ENCODE peak calls at places on chromosomes 4 and X, in five cellular contexts. One of them, this sample, is unnamed.

GRCh38 chr4:77481856-77482255 is 123.8 kb upstream of the CXCL13 start:
- DNase-seq in IMR-90: no peak
- DNase-seq in H1: no peak
- DNase-seq in mesendoderm: no peak
- DNase-seq in mesenchymal stem cell: no peak
- DNase-seq in this sample: no peak

GRCh38 chr4:7383251-7383650 is 51.5 kb downstream of the PSAPL1 start:
- DNase-seq in IMR-90: no peak
- DNase-seq in H1: no peak
- DNase-seq in mesendoderm: no peak
- DNase-seq in mesenchymal stem cell: no peak
- DNase-seq in this sample: no peak

GRCh38 chrX:2360731-2361130 is 140.0 kb downstream of the DHRSX start:
- DNase-seq in IMR-90: no peak
- DNase-seq in H1: no peak
- DNase-seq in mesendoderm: peak; percentile 74
- DNase-seq in mesenchymal stem cell: no peak
- DNase-seq in this sample: no peak

GRCh38 chr4:86482851-86483490 is 111.1 kb upstream of the PTPN13 start:
- DNase-seq in IMR-90: no peak
- DNase-seq in H1: peak; percentile 60
- DNase-seq in mesendoderm: peak; percentile 96
- DNase-seq in mesenchymal stem cell: peak; percentile 41
- DNase-seq in this sample: peak; percentile 88

GRCh38 chr4:84158670-84159069 is 340.4 kb downstream of the NKX6-1 start:
- DNase-seq in IMR-90: no peak
- DNase-seq in H1: no peak
- DNase-seq in mesendoderm: no peak
- DNase-seq in mesenchymal stem cell: no peak
- DNase-seq in this sample: no peak

GRCh38 chrX:97057349-97057909 is 173.7 kb downstream of the RPA4 start:
- DNase-seq in IMR-90: no peak
- DNase-seq in H1: no peak
- DNase-seq in mesendoderm: no peak
- DNase-seq in mesenchymal stem cell: no peak
- DNase-seq in this sample: no peak

GRCh38 chr4:77699731-77700210 is 94.2 kb downstream of the CXCL13 start:
- DNase-seq in IMR-90: peak; percentile 93
- DNase-seq in H1: no peak
- DNase-seq in mesendoderm: peak; percentile 93
- DNase-seq in mesenchymal stem cell: peak; percentile 94
- DNase-seq in this sample: peak; percentile 55

GRCh38 chr4:44415251-44415650 is 33.4 kb downstream of the KCTD8 start:
- DNase-seq in IMR-90: no peak
- DNase-seq in H1: peak; percentile 45
- DNase-seq in mesendoderm: peak; percentile 28
- DNase-seq in mesenchymal stem cell: no peak
- DNase-seq in this sample: no peak

GRCh38 chrX:43526206-43526605 is 129.9 kb upstream of the MAOA start:
- DNase-seq in IMR-90: no peak
- DNase-seq in H1: no peak
- DNase-seq in mesendoderm: no peak
- DNase-seq in mesenchymal stem cell: no peak
- DNase-seq in this sample: no peak

GRCh38 chr4:93659629-93660028 is 168.9 kb upstream of the ATOH1 start:
- DNase-seq in IMR-90: peak; percentile 30
- DNase-seq in H1: no peak
- DNase-seq in mesendoderm: no peak
- DNase-seq in mesenchymal stem cell: no peak
- DNase-seq in this sample: no peak

GRCh38 chr4:146142768-146143167 is 32.8 kb upstream of the LSM6 start:
- DNase-seq in IMR-90: no peak
- DNase-seq in H1: no peak
- DNase-seq in mesendoderm: peak; percentile 69
- DNase-seq in mesenchymal stem cell: no peak
- DNase-seq in this sample: no peak

GRCh38 chr4:54281060-54281781 is 52.1 kb downstream of the PDGFRA start:
- DNase-seq in IMR-90: peak; percentile 93
- DNase-seq in H1: no peak
- DNase-seq in mesendoderm: no peak
- DNase-seq in mesenchymal stem cell: peak; percentile 82
- DNase-seq in this sample: no peak

GRCh38 chr4:87932718-87933136 is 42.8 kb upstream of the SPP1 start:
- DNase-seq in IMR-90: no peak
- DNase-seq in H1: no peak
- DNase-seq in mesendoderm: peak; percentile 85
- DNase-seq in mesenchymal stem cell: no peak
- DNase-seq in this sample: no peak

GRCh38 chr4:15552557-15553362 is 83.1 kb downstream of the CC2D2A start:
- DNase-seq in IMR-90: no peak
- DNase-seq in H1: no peak
- DNase-seq in mesendoderm: no peak
- DNase-seq in mesenchymal stem cell: no peak
- DNase-seq in this sample: no peak

GRCh38 chrX:104564335-104564734 is 1.7 kb upstream of the IL1RAPL2 start:
- DNase-seq in IMR-90: no peak
- DNase-seq in H1: no peak
- DNase-seq in mesendoderm: no peak
- DNase-seq in mesenchymal stem cell: no peak
- DNase-seq in this sample: no peak

GRCh38 chr4:17218801-17219200 is 293.1 kb downstream of the QDPR start:
- DNase-seq in IMR-90: no peak
- DNase-seq in H1: no peak
- DNase-seq in mesendoderm: no peak
- DNase-seq in mesenchymal stem cell: no peak
- DNase-seq in this sample: no peak

GRCh38 chr4:101049549-101050001 is 297.8 kb downstream of the PPP3CA start:
- DNase-seq in IMR-90: no peak
- DNase-seq in H1: no peak
- DNase-seq in mesendoderm: no peak
- DNase-seq in mesenchymal stem cell: no peak
- DNase-seq in this sample: no peak

GRCh38 chr4:89598602-89599001 is 238.4 kb downstream of the SNCA start:
- DNase-seq in IMR-90: peak; percentile 17
- DNase-seq in H1: no peak
- DNase-seq in mesendoderm: peak; percentile 48
- DNase-seq in mesenchymal stem cell: peak; percentile 21
- DNase-seq in this sample: no peak

GRCh38 chr4:47465008-47465407 is 1.5 kb upstream of the COMMD8 start:
- DNase-seq in IMR-90: no peak
- DNase-seq in H1: no peak
- DNase-seq in mesendoderm: no peak
- DNase-seq in mesenchymal stem cell: no peak
- DNase-seq in this sample: no peak

GRCh38 chrX:17007134-17007768 is 60.8 kb downstream of the REPS2 start:
- DNase-seq in IMR-90: no peak
- DNase-seq in H1: no peak
- DNase-seq in mesendoderm: peak; percentile 76
- DNase-seq in mesenchymal stem cell: peak; percentile 0
- DNase-seq in this sample: no peak

GRCh38 chr4:105542032-105542431 is 10.4 kb upstream of the ARHGEF38 start:
- DNase-seq in IMR-90: no peak
- DNase-seq in H1: no peak
- DNase-seq in mesendoderm: no peak
- DNase-seq in mesenchymal stem cell: no peak
- DNase-seq in this sample: no peak

GRCh38 chr4:80125252-80126177 is 52.5 kb upstream of the ANTXR2 start:
- DNase-seq in IMR-90: peak; percentile 50
- DNase-seq in H1: no peak
- DNase-seq in mesendoderm: peak; percentile 36
- DNase-seq in mesenchymal stem cell: peak; percentile 30
- DNase-seq in this sample: no peak

GRCh38 chr4:72997409-72997808 is 72.1 kb downstream of the COX18 start:
- DNase-seq in IMR-90: peak; percentile 11
- DNase-seq in H1: no peak
- DNase-seq in mesendoderm: peak; percentile 46
- DNase-seq in mesenchymal stem cell: no peak
- DNase-seq in this sample: no peak

GRCh38 chr4:152634110-152634760 is 45.6 kb downstream of the TMEM154 start:
- DNase-seq in IMR-90: no peak
- DNase-seq in H1: no peak
- DNase-seq in mesendoderm: no peak
- DNase-seq in mesenchymal stem cell: no peak
- DNase-seq in this sample: no peak

GRCh38 chr4:112290341-112290740 is 4.6 kb upstream of the TIFA start:
- DNase-seq in IMR-90: no peak
- DNase-seq in H1: no peak
- DNase-seq in mesendoderm: no peak
- DNase-seq in mesenchymal stem cell: no peak
- DNase-seq in this sample: no peak

GRCh38 chr4:112288455-112288854 is 2.8 kb upstream of the TIFA start:
- DNase-seq in IMR-90: no peak
- DNase-seq in H1: no peak
- DNase-seq in mesendoderm: no peak
- DNase-seq in mesenchymal stem cell: no peak
- DNase-seq in this sample: no peak

GRCh38 chr4:112289407-112290253 is 3.9 kb upstream of the TIFA start:
- DNase-seq in IMR-90: no peak
- DNase-seq in H1: no peak
- DNase-seq in mesendoderm: no peak
- DNase-seq in mesenchymal stem cell: no peak
- DNase-seq in this sample: no peak

GRCh38 chr4:112284662-112285411 is 867 bp downstream of the TIFA start:
- DNase-seq in IMR-90: peak; percentile 24
- DNase-seq in H1: no peak
- DNase-seq in mesendoderm: no peak
- DNase-seq in mesenchymal stem cell: peak; percentile 46
- DNase-seq in this sample: no peak

GRCh38 chr4:112287258-112287873 is 1.7 kb upstream of the TIFA start:
- DNase-seq in IMR-90: no peak
- DNase-seq in H1: no peak
- DNase-seq in mesendoderm: no peak
- DNase-seq in mesenchymal stem cell: no peak
- DNase-seq in this sample: no peak
- H3K4me3 ChIP-seq in IMR-90: no peak overlapping the region
- H3K4me3 ChIP-seq in H1: no peak overlapping the region
- H3K4me3 ChIP-seq in mesendoderm: no peak overlapping the region
- H3K4me3 ChIP-seq in mesenchymal stem cell: no peak overlapping the region
- H3K4me3 ChIP-seq in this sample: no peak overlapping the region

GRCh38 chr4:103923551-103923950 is 203.8 kb upstream of the TACR3 start:
- DNase-seq in IMR-90: no peak
- DNase-seq in H1: no peak
- DNase-seq in mesendoderm: no peak
- DNase-seq in mesenchymal stem cell: no peak
- DNase-seq in this sample: no peak
- H2BK15ac ChIP-seq in IMR-90: no peak overlapping the region
- H2BK15ac ChIP-seq in H1: no peak overlapping the region
- H2BK15ac ChIP-seq in mesendoderm: no peak overlapping the region
- H2BK15ac ChIP-seq in mesenchymal stem cell: no peak overlapping the region
- H2BK15ac ChIP-seq in this sample: no peak overlapping the region

GRCh38 chrX:110415440-110416167 is 57.0 kb downstream of the RTL9 start:
- DNase-seq in IMR-90: peak; percentile 74
- DNase-seq in H1: no peak
- DNase-seq in mesendoderm: no peak
- DNase-seq in mesenchymal stem cell: no peak
- DNase-seq in this sample: no peak
- H3K4me3 ChIP-seq in IMR-90: no peak overlapping the region
- H3K4me3 ChIP-seq in H1: no peak overlapping the region
- H3K4me3 ChIP-seq in mesendoderm: no peak overlapping the region
- H3K4me3 ChIP-seq in mesenchymal stem cell: no peak overlapping the region
- H3K4me3 ChIP-seq in this sample: no peak overlapping the region

DNA sequence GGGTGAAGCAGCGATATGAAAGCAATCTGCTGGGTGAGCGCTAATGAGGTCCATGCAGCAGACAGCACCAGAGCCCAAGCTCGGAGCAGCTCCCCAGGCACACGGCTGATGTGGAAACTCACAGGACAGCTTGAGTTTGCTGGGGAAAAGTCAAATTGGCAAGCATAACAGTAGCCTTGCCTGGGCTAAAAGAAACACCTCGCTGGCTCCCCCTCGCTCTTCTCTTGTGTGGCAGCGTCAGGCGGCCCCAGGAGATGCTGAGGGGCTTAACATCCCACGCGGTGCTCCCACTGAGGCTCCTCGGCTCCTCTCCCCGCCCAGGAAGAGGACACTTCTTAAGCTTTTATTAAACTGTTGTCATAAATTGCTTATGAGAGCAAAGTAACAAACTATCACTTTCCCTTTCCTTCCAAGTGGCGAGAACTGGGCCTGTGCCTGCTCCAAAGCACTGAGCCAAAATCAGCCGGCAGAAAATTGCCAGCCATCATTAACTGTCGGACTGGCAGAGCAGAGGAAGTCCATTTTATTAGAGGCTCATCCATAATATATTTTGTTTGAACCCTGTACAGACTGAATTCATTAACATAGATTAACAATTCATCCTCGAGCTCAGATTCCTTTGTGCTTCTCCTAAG is 111.4 kb downstream of the TSPAN5 start:
- DNase-seq in IMR-90: peak; percentile 54
- DNase-seq in H1: no peak
- DNase-seq in mesendoderm: no peak
- DNase-seq in mesenchymal stem cell: no peak
- DNase-seq in this sample: no peak
- H2BK15ac ChIP-seq in IMR-90: no peak overlapping the region
- H2BK15ac ChIP-seq in H1: no peak overlapping the region
- H2BK15ac ChIP-seq in mesendoderm: no peak overlapping the region
- H2BK15ac ChIP-seq in mesenchymal stem cell: no peak overlapping the region
- H2BK15ac ChIP-seq in this sample: no peak overlapping the region

GRCh38 chr4:140497428-140497775 is 691 bp downstream of the MGAT4D start:
- DNase-seq in IMR-90: no peak
- DNase-seq in H1: no peak
- DNase-seq in mesendoderm: peak; percentile 41
- DNase-seq in mesenchymal stem cell: no peak
- DNase-seq in this sample: no peak
- H3K4me3 ChIP-seq in IMR-90: no peak overlapping the region
- H3K4me3 ChIP-seq in H1: peak overlapping the region; percentile 54
- H3K4me3 ChIP-seq in mesendoderm: no peak overlapping the region
- H3K4me3 ChIP-seq in mesenchymal stem cell: no peak overlapping the region
- H3K4me3 ChIP-seq in this sample: no peak overlapping the region

GRCh38 chr4:26028133-26028792 is 114.2 kb downstream of the SMIM20 start:
- DNase-seq in IMR-90: no peak
- DNase-seq in H1: peak; percentile 62
- DNase-seq in mesendoderm: peak; percentile 61
- DNase-seq in mesenchymal stem cell: no peak
- DNase-seq in this sample: no peak
- H2BK15ac ChIP-seq in IMR-90: no peak overlapping the region
- H2BK15ac ChIP-seq in H1: no peak overlapping the region
- H2BK15ac ChIP-seq in mesendoderm: no peak overlapping the region
- H2BK15ac ChIP-seq in mesenchymal stem cell: peak overlapping the region; percentile 68
- H2BK15ac ChIP-seq in this sample: no peak overlapping the region

GRCh38 chrX:114046695-114047279 is 537.1 kb upstream of the HTR2C start:
- DNase-seq in IMR-90: no peak
- DNase-seq in H1: no peak
- DNase-seq in mesendoderm: no peak
- DNase-seq in mesenchymal stem cell: no peak
- DNase-seq in this sample: no peak
- H3K4me3 ChIP-seq in IMR-90: no peak overlapping the region
- H3K4me3 ChIP-seq in H1: no peak overlapping the region
- H3K4me3 ChIP-seq in mesendoderm: no peak overlapping the region
- H3K4me3 ChIP-seq in mesenchymal stem cell: no peak overlapping the region
- H3K4me3 ChIP-seq in this sample: peak overlapping the region; percentile 28

DNA sequence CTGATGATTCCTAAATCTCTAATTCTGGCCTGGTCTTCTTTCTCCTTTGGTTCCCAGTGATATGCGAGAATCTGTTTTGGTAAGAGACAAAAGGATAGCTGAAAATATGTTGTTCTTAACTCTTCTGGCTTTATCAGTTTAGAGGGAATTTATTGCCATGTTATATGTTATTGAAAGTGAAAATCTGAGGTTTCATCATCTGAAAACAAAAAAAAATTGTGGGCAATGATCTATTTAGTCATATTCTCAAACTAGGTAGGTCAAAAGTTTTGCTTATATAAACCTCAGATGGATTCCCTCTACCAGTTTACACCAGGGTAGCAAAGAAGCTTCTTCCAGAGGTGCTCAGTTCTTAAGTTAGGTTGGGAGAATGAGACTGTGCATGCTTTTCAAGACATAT is 103.6 kb downstream of the ITM2A start:
- DNase-seq in IMR-90: no peak
- DNase-seq in H1: no peak
- DNase-seq in mesendoderm: no peak
- DNase-seq in mesenchymal stem cell: no peak
- DNase-seq in this sample: no peak
- H2BK15ac ChIP-seq in IMR-90: no peak overlapping the region
- H2BK15ac ChIP-seq in H1: no peak overlapping the region
- H2BK15ac ChIP-seq in mesendoderm: no peak overlapping the region
- H2BK15ac ChIP-seq in mesenchymal stem cell: no peak overlapping the region
- H2BK15ac ChIP-seq in this sample: no peak overlapping the region

This sample was measured in neuronal stem cell.